ENCODE peak calls at places on chromosome 16, in five cellular contexts. E is NCI-H1436; R is GM12891; L is stimulated activated CD4-positive, alpha-beta T cell treated with anti-CD3 and anti-CD28 coated beads, Interleukin-2, amount 100 ng/mL, for 48 hours; Z is colonic mucosa. B is an unnamed sample.

GRCh38 chr16:11526921-11527320 is 59.8 kb downstream of the LITAF start:
- DNase-seq in E (no peak), R (no peak), L (no peak), Z (no peak), B (no peak)

GRCh38 chr16:85395913-85396878 is 216.9 kb upstream of the GSE1 start:
- DNase-seq in E (no peak), R (no peak), L (no peak), Z (peak), B (no peak)

GRCh38 chr16:67939507-67940435 is 3.1 kb upstream of the PSMB10 start:
- DNase-seq in E (no peak), R (no peak), L (peak), Z (peak), B (peak)

GRCh38 chr16:1528921-1529537 is 4.4 kb upstream of the TMEM204 start:
- DNase-seq in E (no peak), R (no peak), L (no peak), Z (no peak), B (no peak)

GRCh38 chr16:23469814-23470213 is 16.8 kb upstream of the COG7 start:
- DNase-seq in E (no peak), R (no peak), L (no peak), Z (no peak), B (no peak)

GRCh38 chr16:57166951-57167350 is 18.9 kb downstream of the PSME3IP1 start:
- DNase-seq in E (no peak), R (no peak), L (no peak), Z (no peak), B (no peak)

GRCh38 chr16:17416461-17417221 is 54.1 kb downstream of the XYLT1 start:
- DNase-seq in E (no peak), R (peak), L (peak), Z (peak), B (peak)

GRCh38 chr16:87457724-87458423 is 35.0 kb downstream of the ZCCHC14 start:
- DNase-seq in E (no peak), R (no peak), L (peak), Z (no peak), B (no peak)

GRCh38 chr16:11627822-11628457 is 40.3 kb upstream of the SNN start:
- DNase-seq in E (no peak), R (no peak), L (no peak), Z (no peak), B (no peak)

GRCh38 chr16:79430129-79430789 is 170.3 kb downstream of the MAF start:
- DNase-seq in E (no peak), R (no peak), L (no peak), Z (peak), B (no peak)

GRCh38 chr16:4064950-4065352 is 51.3 kb downstream of the ADCY9 start:
- DNase-seq in E (no peak), R (no peak), L (no peak), Z (no peak), B (no peak)

GRCh38 chr16:83420206-83420760 is 387.5 kb upstream of the HSBP1 start:
- DNase-seq in E (no peak), R (no peak), L (no peak), Z (no peak), B (no peak)

GRCh38 chr16:86831366-86831765 is 253.0 kb downstream of the FOXL1 start:
- DNase-seq in E (no peak), R (no peak), L (no peak), Z (no peak), B (no peak)

GRCh38 chr16:85055503-85056210 is 28.1 kb downstream of the KIAA0513 start:
- DNase-seq in E (no peak), R (peak), L (peak), Z (peak), B (peak)

GRCh38 chr16:31532120-31532519 is 4.4 kb downstream of the AHSP start:
- DNase-seq in E (no peak), R (no peak), L (no peak), Z (no peak), B (no peak)

GRCh38 chr16:635573-636205 is 416 bp downstream of the METTL26 start:
- DNase-seq in E (no peak), R (no peak), L (no peak), Z (no peak), B (no peak)

GRCh38 chr16:24820522-24820921 is 25.2 kb upstream of the SLC5A11 start:
- DNase-seq in E (no peak), R (no peak), L (no peak), Z (no peak), B (no peak)

GRCh38 chr16:69166946-69167930 is 19.7 kb upstream of the SNTB2 start:
- DNase-seq in E (no peak), R (no peak), L (no peak), Z (no peak), B (no peak)

GRCh38 chr16:4290236-4290830 is 17.5 kb upstream of the TFAP4 start:
- DNase-seq in E (peak), R (no peak), L (no peak), Z (no peak), B (no peak)

GRCh38 chr16:83533193-83533592 is 274.6 kb upstream of the HSBP1 start:
- DNase-seq in E (no peak), R (no peak), L (no peak), Z (no peak), B (no peak)

GRCh38 chr16:11980167-11980844 is 3.8 kb downstream of the SNX29 start:
- DNase-seq in E (no peak), R (no peak), L (no peak), Z (no peak), B (no peak)

GRCh38 chr16:87086156-87086555 is 231.0 kb downstream of the C16orf95 start:
- DNase-seq in E (no peak), R (no peak), L (no peak), Z (no peak), B (no peak)

GRCh38 chr16:88561485-88562369 is 8.5 kb upstream of the ZC3H18 start:
- DNase-seq in E (peak), R (peak), L (peak), Z (peak), B (peak)

GRCh38 chr16:84327926-84328505 is 33.3 kb downstream of the WFDC1 start:
- DNase-seq in E (no peak), R (no peak), L (no peak), Z (no peak), B (no peak)

GRCh38 chr16:81779540-81780320 is 639 bp downstream of the PLCG2 start:
- DNase-seq in E (no peak), R (no peak), L (peak), Z (no peak), B (peak)

GRCh38 chr16:72099377-72099818 is 5.8 kb downstream of the DHX38 start:
- DNase-seq in E (peak), R (peak), L (peak), Z (peak), B (peak)

GRCh38 chr16:49658491-49658890 is 197.4 kb downstream of the ZNF423 start:
- DNase-seq in E (no peak), R (no peak), L (no peak), Z (no peak), B (no peak)

GRCh38 chr16:22210854-22211253 is 4.8 kb downstream of the EEF2K start:
- DNase-seq in E (no peak), R (no peak), L (no peak), Z (no peak), B (no peak)

GRCh38 chr16:56608876-56609462 is 585 bp downstream of the MT2A start:
- DNase-seq in E (no peak), R (no peak), L (no peak), Z (peak), B (no peak)

GRCh38 chr16:75494696-75495601 is at the start of gene CHST6:
- DNase-seq in E (no peak), R (peak), L (no peak), Z (peak), B (peak)

GRCh38 chr16:11251525-11252481 is 4.2 kb downstream of the SOCS1 start:
- DNase-seq in E (no peak), R (no peak), L (peak), Z (no peak), B (peak)

GRCh38 chr16:57026778-57027062 is 37.4 kb downstream of the NLRC5 start:
- DNase-seq in E (no peak), R (no peak), L (no peak), Z (no peak), B (no peak)

GRCh38 chr16:21156767-21157467 is 1.6 kb upstream of the LDAF1 start:
- DNase-seq in E (no peak), R (peak), L (no peak), Z (peak), B (peak)

GRCh38 chr16:30350134-30350871 is 4.8 kb downstream of the CD2BP2 start:
- DNase-seq in E (no peak), R (peak), L (no peak), Z (no peak), B (peak)

GRCh38 chr16:1612320-1613111 is at the start of gene CRAMP1:
- DNase-seq in E (no peak), R (no peak), L (no peak), Z (peak), B (peak)

GRCh38 chr16:11576427-11577289 is 10.1 kb downstream of the LITAF start:
- DNase-seq in E (no peak), R (no peak), L (no peak), Z (no peak), B (no peak)

GRCh38 chr16:20879175-20880053 is 20.7 kb downstream of the DCUN1D3 start:
- DNase-seq in E (no peak), R (no peak), L (no peak), Z (no peak), B (no peak)